ENCODE peak calls at places on chromosomes 3 and 15, in seven cellular contexts. V, F, J, B, C, G and S are unnamed samples. For H3K9me3, the result is how much of the 10 kb centered on the place peaks cover.

GRCh38 chr15:67334973-67335372 is 80.4 kb downstream of the IQCH start:
- DNase-seq in V (no peak), F (no peak), J (no peak), B (no peak), C (no peak), G (no peak), S (no peak)

GRCh38 chr15:69016021-69016595 is 1.6 kb downstream of the NOX5 start:
- DNase-seq in V (no peak), F (no peak), J (no peak), B (no peak), C (no peak), G (no peak), S (no peak)

GRCh38 chr3:14152233-14152962 is 26.0 kb downstream of the XPC start:
- DNase-seq in V (peak), F (peak), J (no peak), B (no peak), C (no peak), G (no peak), S (no peak)

GRCh38 chr3:190543656-190544055 is 29.8 kb downstream of the IL1RAP start:
- DNase-seq in V (no peak), F (peak), J (no peak), B (no peak), C (no peak), G (no peak), S (no peak)

GRCh38 chr3:162729686-162730085 is 1233.1 kb downstream of the OTOL1 start:
- DNase-seq in V (no peak), F (peak), J (peak), B (no peak), C (peak), G (no peak), S (no peak)

GRCh38 chr3:42080452-42080872 is 10.7 kb upstream of the TRAK1 start:
- DNase-seq in V (peak), F (peak), J (peak), B (peak), C (peak), G (no peak), S (no peak)

GRCh38 chr3:139308156-139309017 is 35.4 kb upstream of the MRPS22 start:
- DNase-seq in V (no peak), F (peak), J (no peak), B (no peak), C (peak), G (no peak), S (no peak)

GRCh38 chr15:41495736-41496599 is 2.3 kb downstream of the ITPKA start:
- DNase-seq in V (no peak), F (no peak), J (no peak), B (peak), C (no peak), G (no peak), S (no peak)

GRCh38 chr3:31490502-31490901 is 42.2 kb upstream of the STT3B start:
- DNase-seq in V (no peak), F (no peak), J (no peak), B (no peak), C (no peak), G (no peak), S (no peak)
- H3K9me3 ChIP-seq in V (under half), F (under half), J (under half), B (under half), C (under half), G (under half), S (under half)

GRCh38 chr3:12338595-12339546 is 50.0 kb downstream of the PPARG start:
- DNase-seq in V (no peak), F (no peak), J (no peak), B (no peak), C (no peak), G (no peak), S (no peak)

GRCh38 chr3:12340506-12340905 is 51.6 kb downstream of the PPARG start:
- DNase-seq in V (no peak), F (peak), J (no peak), B (no peak), C (no peak), G (no peak), S (no peak)

GRCh38 chr3:12343091-12343494 is 54.2 kb downstream of the PPARG start:
- DNase-seq in V (no peak), F (peak), J (no peak), B (no peak), C (no peak), G (no peak), S (no peak)

GRCh38 chr3:12342151-12342550 is 53.3 kb downstream of the PPARG start:
- DNase-seq in V (no peak), F (no peak), J (no peak), B (no peak), C (no peak), G (no peak), S (no peak)

GRCh38 chr3:12339701-12340480 is 51.0 kb downstream of the PPARG start:
- DNase-seq in V (no peak), F (peak), J (no peak), B (no peak), C (no peak), G (no peak), S (no peak)
- H3K9me3 ChIP-seq in V (under half), F (under half), J (under half), B (under half), C (under half), G (under half), S (under half)

GRCh38 chr15:99493461-99493860 is 72.3 kb upstream of the MEF2A start:
- DNase-seq in V (no peak), F (no peak), J (no peak), B (no peak), C (no peak), G (no peak), S (no peak)

GRCh38 chr15:99495430-99496301 is 70.1 kb upstream of the MEF2A start:
- DNase-seq in V (no peak), F (no peak), J (no peak), B (no peak), C (no peak), G (no peak), S (no peak)

GRCh38 chr15:99492275-99492674 is 73.5 kb upstream of the MEF2A start:
- DNase-seq in V (no peak), F (no peak), J (no peak), B (no peak), C (no peak), G (no peak), S (no peak)

GRCh38 chr15:99492716-99493115 is 73.1 kb upstream of the MEF2A start:
- DNase-seq in V (no peak), F (no peak), J (no peak), B (no peak), C (no peak), G (no peak), S (no peak)

GRCh38 chr15:99496302-99496629 is 69.5 kb upstream of the MEF2A start:
- DNase-seq in V (no peak), F (no peak), J (no peak), B (no peak), C (no peak), G (no peak), S (no peak)
- H3K9me3 ChIP-seq in V (under half), F (under half), J (under half), B (under half), C (under half), G (under half), S (under half)

DNA sequence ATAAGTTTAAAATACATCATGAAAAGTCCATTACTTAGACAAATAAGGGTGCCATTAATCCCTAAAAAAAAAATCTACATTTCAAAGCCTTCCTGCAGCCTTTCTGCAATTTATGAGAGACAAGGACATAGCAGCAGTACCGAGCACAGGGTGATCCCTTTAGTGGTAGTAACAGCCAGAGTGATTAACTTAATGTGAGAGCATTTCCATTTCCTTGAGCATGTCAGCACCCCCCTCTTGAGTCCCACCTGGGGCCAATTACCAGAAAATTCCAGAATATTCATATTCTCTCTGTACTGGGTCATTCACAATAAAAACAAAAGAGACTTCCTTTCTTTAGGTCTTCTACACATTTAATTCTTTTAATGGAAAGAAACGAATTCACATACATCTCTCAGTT is 546.9 kb upstream of the CCDC54 start:
- DNase-seq in V (no peak), F (no peak), J (no peak), B (no peak), C (no peak), G (no peak), S (no peak)
- H3K9me3 ChIP-seq in V (under half), F (under half), J (under half), B (under half), C (under half), G (under half), S (under half)

DNA sequence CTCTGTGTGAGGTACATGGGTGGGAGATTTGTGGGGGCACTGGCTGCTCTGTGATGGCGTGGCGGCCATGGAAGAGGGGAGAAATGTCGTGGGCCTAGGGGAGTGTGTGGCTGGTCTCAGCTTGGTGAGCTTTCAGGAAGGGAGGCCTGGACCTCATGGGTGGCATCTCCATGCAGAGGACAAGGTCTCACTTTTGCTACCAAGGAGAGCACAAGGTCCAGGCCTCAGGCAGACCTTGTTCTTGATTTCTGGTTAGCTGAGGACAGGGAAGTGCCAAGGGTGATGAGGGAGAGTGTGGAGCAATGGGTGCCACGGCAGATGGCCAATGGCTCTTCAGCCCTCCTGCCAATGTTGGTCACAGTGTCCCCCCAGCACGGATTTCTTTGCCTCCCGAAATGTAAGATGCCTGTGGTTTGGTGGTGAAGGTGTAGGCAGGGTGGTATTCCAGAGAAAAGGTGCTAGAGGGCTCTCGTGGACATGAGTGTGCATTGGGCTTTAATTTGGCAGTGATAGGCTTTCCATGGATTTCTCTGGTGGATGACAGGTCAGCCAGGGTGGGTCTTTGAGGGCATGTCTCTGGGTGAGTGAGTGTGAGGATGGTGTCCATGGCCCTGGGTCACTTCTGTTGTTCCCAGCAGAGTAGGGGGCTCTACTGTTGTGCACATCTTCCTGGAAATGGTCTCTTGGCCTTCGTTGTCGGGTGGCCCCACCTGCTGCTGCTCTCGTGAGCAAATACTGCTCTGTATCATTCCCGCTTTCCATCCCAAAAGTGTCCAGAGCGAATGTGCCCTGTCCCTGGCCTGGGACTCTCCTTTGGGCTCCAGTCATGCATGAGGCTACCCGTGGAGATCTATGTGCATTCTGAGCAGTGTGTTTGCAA is 108.0 kb downstream of the SNRPN start:
- DNase-seq in V (no peak), F (no peak), J (no peak), B (no peak), C (no peak), G (no peak), S (no peak)
- H3K9me3 ChIP-seq in V (half or more), F (half or more), J (under half), B (half or more), C (half or more), G (half or more), S (under half)

DNA sequence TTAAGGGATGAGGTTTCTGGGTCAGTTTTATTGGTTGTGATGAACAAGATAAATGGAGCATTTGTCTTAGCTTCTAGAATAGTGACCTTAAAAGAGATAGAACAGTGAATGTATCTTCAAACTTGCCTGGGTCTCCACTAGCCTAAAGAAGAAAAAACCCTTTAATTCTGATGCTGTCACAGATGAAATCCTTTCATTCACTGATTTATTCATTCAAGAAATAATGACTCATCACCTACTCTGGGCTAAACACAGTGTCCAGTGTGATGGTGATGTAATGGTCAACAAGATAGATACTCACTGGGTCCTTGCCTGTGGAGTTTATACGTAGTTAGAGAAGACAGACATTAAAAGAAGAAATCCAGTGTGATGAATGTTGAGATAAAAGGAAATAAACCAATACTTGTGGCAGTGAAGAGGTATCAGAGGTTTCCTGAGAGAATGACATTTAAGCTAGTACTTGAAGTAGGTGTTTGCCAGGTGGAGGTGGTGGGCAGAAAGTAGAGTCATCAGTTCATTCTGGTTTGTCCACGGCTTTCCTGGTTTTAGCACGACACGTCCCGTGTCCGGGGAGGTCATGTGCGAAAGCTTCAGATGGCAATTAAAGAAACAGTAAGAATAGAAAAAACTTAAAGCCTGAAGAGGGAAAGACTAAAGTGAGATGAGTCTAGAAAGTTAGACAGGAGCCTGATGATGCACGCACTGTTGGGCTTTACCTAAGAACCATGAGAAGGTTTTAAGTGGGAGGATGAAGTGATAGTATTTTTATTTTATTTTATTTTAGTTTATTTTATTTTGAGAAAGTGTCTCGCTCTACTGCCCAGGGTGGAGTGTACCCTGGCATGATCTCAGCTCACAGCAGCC is 18.5 kb downstream of the PAK2 start:
- DNase-seq in V (no peak), F (peak), J (peak), B (no peak), C (peak), G (no peak), S (no peak)
- H3K9me3 ChIP-seq in V (under half), F (under half), J (under half), B (under half), C (under half), G (under half), S (under half)

GRCh38 chr15:25710184-25710583 is 152.9 kb downstream of the ATP10A start:
- DNase-seq in V (no peak), F (peak), J (peak), B (peak), C (peak), G (no peak), S (peak)

GRCh38 chr15:25712961-25713355 is 150.2 kb downstream of the ATP10A start:
- DNase-seq in V (no peak), F (no peak), J (no peak), B (no peak), C (no peak), G (no peak), S (no peak)

GRCh38 chr15:25711164-25711563 is 152.0 kb downstream of the ATP10A start:
- DNase-seq in V (no peak), F (no peak), J (no peak), B (no peak), C (no peak), G (no peak), S (no peak)

GRCh38 chr15:25712192-25712960 is 150.8 kb downstream of the ATP10A start:
- DNase-seq in V (no peak), F (no peak), J (no peak), B (no peak), C (no peak), G (no peak), S (no peak)

GRCh38 chr15:25711691-25712090 is 151.4 kb downstream of the ATP10A start:
- DNase-seq in V (no peak), F (no peak), J (no peak), B (no peak), C (no peak), G (no peak), S (no peak)
- H3K9me3 ChIP-seq in V (under half), F (under half), J (under half), B (under half), C (under half), G (under half), S (under half)

GRCh38 chr15:75143738-75144334 is 57.8 kb upstream of the C15orf39 start:
- DNase-seq in V (no peak), F (no peak), J (peak), B (no peak), C (no peak), G (no peak), S (no peak)
- H3K9me3 ChIP-seq in V (under half), F (under half), J (under half), B (under half), C (under half), G (under half), S (under half)

DNA sequence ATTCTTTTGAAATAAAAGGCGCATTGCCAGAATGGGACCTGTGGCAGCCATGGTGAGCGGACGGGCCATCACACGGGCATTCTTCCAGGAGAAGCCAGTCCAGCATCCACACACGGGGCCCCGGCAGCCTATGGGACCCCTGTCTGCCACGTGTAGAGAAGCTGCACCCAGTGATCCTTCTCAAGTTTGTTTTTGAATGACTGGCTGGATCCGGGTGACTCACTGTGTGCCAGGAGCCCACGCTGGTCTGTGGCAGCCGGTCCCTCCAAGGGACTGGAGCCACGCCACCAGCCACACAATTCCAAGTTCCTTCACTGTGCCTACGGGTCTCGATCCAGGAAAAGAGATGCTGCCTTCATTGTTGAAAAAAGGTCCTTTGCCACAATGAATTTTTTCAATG is 58.1 kb downstream of the ATP10A start:
- DNase-seq in V (no peak), F (peak), J (peak), B (no peak), C (no peak), G (no peak), S (no peak)
- H3K9me3 ChIP-seq in V (under half), F (under half), J (under half), B (under half), C (under half), G (under half), S (under half)

DNA sequence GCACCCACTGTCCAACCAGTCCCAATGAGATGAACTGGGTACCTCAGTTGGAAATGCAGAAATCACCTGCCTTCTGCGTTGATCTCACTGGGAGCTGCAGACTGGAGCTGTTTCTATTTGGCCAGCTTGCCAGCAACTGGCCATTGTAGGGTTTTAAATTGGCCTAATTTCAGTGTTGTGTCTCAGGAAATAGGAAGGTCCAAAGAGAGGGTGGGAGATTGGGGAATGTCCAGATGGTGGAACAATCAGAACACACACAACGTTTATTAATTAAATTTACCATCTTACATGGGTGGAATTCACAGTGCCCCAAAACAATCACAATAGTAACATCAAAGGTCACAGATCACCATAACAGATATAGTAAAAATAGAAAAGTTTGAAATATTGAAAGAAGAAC is 189.5 kb downstream of the ZNF385D start:
- DNase-seq in V (no peak), F (no peak), J (no peak), B (no peak), C (no peak), G (no peak), S (no peak)
- H3K9me3 ChIP-seq in V (under half), F (under half), J (under half), B (under half), C (under half), G (under half), S (under half)